ENCODE peak calls at places on chromosome 19, in seven cellular contexts. Y is IMR-90, G is K562, D is A549, C is H1, T is HepG2, A is GM12878. H is an unnamed sample.

GRCh38 chr19:40280608-40281221 is 4.4 kb downstream of the AKT2 start:
- DNase-seq in Y (no peak), G (no peak), D (no peak), C (no peak), T (no peak), A (no peak), H (no peak)

GRCh38 chr19:7489609-7490044 is 792 bp upstream of the PEX11G start:
- DNase-seq in Y (no peak), G (no peak), D (no peak), C (no peak), T (no peak), A (no peak), H (no peak)

GRCh38 chr19:55041627-55042343 is 3.7 kb upstream of the GP6 start:
- DNase-seq in Y (no peak), G (peak; percentile 64), D (no peak), C (no peak), T (no peak), A (no peak), H (no peak)

GRCh38 chr19:13118424-13119193 is 545 bp downstream of the NACC1 start:
- DNase-seq in Y (peak; percentile 31), G (peak; percentile 92), D (peak; percentile 47), C (peak; percentile 78), T (peak; percentile 50), A (no peak), H (peak; percentile 83)

GRCh38 chr19:46489445-46490272 is 6.0 kb downstream of the PNMA8B start:
- DNase-seq in Y (peak; percentile 62), G (peak; percentile 57), D (no peak), C (no peak), T (no peak), A (no peak), H (peak; percentile 37)

GRCh38 chr19:8161135-8161646 is 11.8 kb upstream of the FBN3 start:
- DNase-seq in Y (no peak), G (peak; percentile 68), D (peak; percentile 58), C (no peak), T (peak; percentile 65), A (peak; percentile 39), H (peak; percentile 40)

GRCh38 chr19:35351441-35352176 is 3.9 kb downstream of the FFAR1 start:
- DNase-seq in Y (no peak), G (no peak), D (no peak), C (no peak), T (no peak), A (no peak), H (no peak)

GRCh38 chr19:38666662-38667448 is 19.4 kb downstream of the ACTN4 start:
- DNase-seq in Y (peak; percentile 81), G (no peak), D (peak; percentile 87), C (no peak), T (no peak), A (no peak), H (no peak)

GRCh38 chr19:1063909-1064660 is 2.9 kb upstream of the ARHGAP45 start:
- DNase-seq in Y (no peak), G (peak; percentile 30), D (no peak), C (no peak), T (no peak), A (no peak), H (no peak)

GRCh38 chr19:54035215-54036178 is 28.2 kb downstream of the VSTM1 start:
- DNase-seq in Y (peak; percentile 78), G (peak; percentile 3), D (peak; percentile 52), C (no peak), T (no peak), A (no peak), H (no peak)

GRCh38 chr19:45471866-45472556 is 4.2 kb downstream of the FOSB start:
- DNase-seq in Y (no peak), G (no peak), D (no peak), C (no peak), T (no peak), A (no peak), H (no peak)

GRCh38 chr19:13396256-13397080 is 109.8 kb downstream of the CACNA1A start:
- DNase-seq in Y (peak; percentile 70), G (peak; percentile 73), D (peak; percentile 49), C (peak; percentile 49), T (peak; percentile 30), A (no peak), H (no peak)

GRCh38 chr19:18408053-18408476 is 10.6 kb upstream of the LRRC25 start:
- DNase-seq in Y (no peak), G (peak; percentile 63), D (no peak), C (no peak), T (no peak), A (peak; percentile 87), H (peak; percentile 62)

GRCh38 chr19:45070861-45071544 is 5.3 kb downstream of the ZNF296 start:
- DNase-seq in Y (no peak), G (no peak), D (no peak), C (no peak), T (no peak), A (no peak), H (peak; percentile 31)

GRCh38 chr19:10295847-10296591 is 6.3 kb downstream of the ICAM5 start:
- DNase-seq in Y (no peak), G (peak; percentile 21), D (no peak), C (no peak), T (no peak), A (no peak), H (peak; percentile 58)

GRCh38 chr19:21568816-21569496 is 63.6 kb downstream of the ZNF429 start:
- DNase-seq in Y (peak; percentile 94), G (no peak), D (no peak), C (no peak), T (no peak), A (no peak), H (no peak)

GRCh38 chr19:49799271-49799797 is 13.8 kb downstream of the FUZ start:
- DNase-seq in Y (no peak), G (no peak), D (no peak), C (no peak), T (no peak), A (no peak), H (no peak)
- TF ChIP-seq RFX5 in Y (no peak), G (no peak), D (no peak), C (no peak), T (no peak), A (no peak), H (no peak)

GRCh38 chr19:11989112-11989456 is 24.2 kb downstream of the ZNF763 start:
- DNase-seq in Y (no peak), G (no peak), D (no peak), C (no peak), T (no peak), A (no peak), H (no peak)

GRCh38 chr19:11987405-11988231 is 22.8 kb downstream of the ZNF763 start:
- DNase-seq in Y (peak; percentile 91), G (peak; percentile 80), D (no peak), C (peak; percentile 90), T (peak; percentile 55), A (peak; percentile 68), H (peak; percentile 94)

GRCh38 chr19:11984986-11985385 is 20.1 kb downstream of the ZNF763 start:
- DNase-seq in Y (no peak), G (no peak), D (no peak), C (no peak), T (peak; percentile 39), A (no peak), H (peak; percentile 27)

GRCh38 chr19:11982526-11982925 is 17.7 kb downstream of the ZNF763 start:
- DNase-seq in Y (no peak), G (no peak), D (no peak), C (no peak), T (no peak), A (no peak), H (no peak)

GRCh38 chr19:11986754-11987153 is 21.9 kb downstream of the ZNF763 start:
- DNase-seq in Y (no peak), G (no peak), D (no peak), C (no peak), T (no peak), A (no peak), H (no peak)
- TF ChIP-seq RFX5 in Y (no peak), G (no peak), D (no peak), C (no peak), T (no peak), A (no peak), H (no peak)

GRCh38 chr19:41939861-41940442 is 11.7 kb upstream of the ERFL start:
- DNase-seq in Y (no peak), G (peak; percentile 91), D (no peak), C (no peak), T (no peak), A (no peak), H (peak; percentile 87)
- TF ChIP-seq RFX5 in Y (no peak), G (no peak), D (no peak), C (no peak), T (no peak), A (no peak), H (no peak)

GRCh38 chr19:2529473-2529918 is 53.6 kb downstream of the GADD45B start:
- DNase-seq in Y (peak; percentile 96), G (no peak), D (peak; percentile 93), C (no peak), T (peak; percentile 90), A (no peak), H (no peak)
- TF ChIP-seq RFX5 in Y (no peak), G (no peak), D (no peak), C (no peak), T (no peak), A (no peak), H (no peak)

DNA sequence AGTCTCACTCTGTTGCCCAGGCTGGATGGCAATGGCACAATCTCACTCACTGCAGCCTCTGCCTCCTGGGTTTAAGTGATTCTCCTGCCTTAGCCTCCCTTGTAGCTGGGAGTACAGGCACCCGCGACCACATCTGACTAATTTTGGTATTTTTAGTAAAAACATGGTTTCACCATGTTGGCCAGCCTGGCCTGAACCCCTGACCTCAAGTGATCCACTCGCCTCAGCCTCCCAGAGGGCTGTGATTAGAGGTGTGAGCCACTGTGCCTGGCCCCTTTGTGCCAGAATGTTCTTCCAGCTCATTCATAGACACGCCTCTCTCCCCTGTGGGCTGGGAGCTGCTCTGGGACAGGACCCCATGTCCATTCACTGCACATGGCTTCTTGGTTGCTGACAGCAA is 9.1 kb downstream of the MYDGF start:
- DNase-seq in Y (peak; percentile 9), G (no peak), D (no peak), C (no peak), T (no peak), A (no peak), H (no peak)
- TF ChIP-seq RFX5 in Y (no peak), G (no peak), D (no peak), C (no peak), T (no peak), A (no peak), H (no peak)